ENCODE peak calls at places on chromosomes 11 and 22, in five cellular contexts. O is cardiac fibroblast, X is A549, K is esophagus squamous epithelium, J is gastrocnemius medialis. S is an unnamed sample.

GRCh38 chr22:24059793-24060192 is 48.7 kb downstream of the CABIN1 start:
- DNase-seq in O (no peak), K (no peak), J (no peak), X (no peak), S (no peak)

GRCh38 chr11:587978-588380 is 11.7 kb downstream of the PHRF1 start:
- DNase-seq in J (no peak), X (peak; percentile 73), K (no peak), O (peak; percentile 66), S (peak; percentile 47)

GRCh38 chr22:27720860-27721259 is 80.7 kb downstream of the MN1 start:
- DNase-seq in O (no peak), J (peak; percentile 79), X (no peak), K (no peak), S (no peak)

GRCh38 chr11:71078482-71078881 is 173.9 kb downstream of the SHANK2 start:
- DNase-seq in J (no peak), K (no peak), X (peak; percentile 38), O (peak; percentile 11), S (no peak)

GRCh38 chr11:125343732-125344131 is 152.3 kb downstream of the FEZ1 start:
- DNase-seq in J (no peak), K (no peak), O (peak; percentile 49), X (no peak), S (peak; percentile 56)

GRCh38 chr11:68166969-68167368 is 45.8 kb upstream of the CHKA start:
- DNase-seq in J (no peak), K (no peak), X (no peak), O (no peak), S (no peak)

GRCh38 chr11:44633641-44634040 is 68.2 kb downstream of the CD82 start:
- DNase-seq in K (no peak), X (peak; percentile 17), O (no peak), J (no peak), S (no peak)

GRCh38 chr11:111541209-111542061 is 915 bp downstream of the LAYN start:
- DNase-seq in K (no peak), O (peak; percentile 90), X (no peak), J (peak; percentile 44), S (peak; percentile 82)

GRCh38 chr11:133504906-133505305 is 27.4 kb downstream of the OPCML start:
- DNase-seq in J (no peak), K (no peak), O (no peak), X (no peak), S (no peak)

GRCh38 chr11:75795276-75796090 is 19.5 kb upstream of the UVRAG start:
- DNase-seq in X (no peak), O (no peak), J (no peak), K (no peak), S (no peak)

GRCh38 chr11:117834068-117834810 is 9.7 kb upstream of the FXYD2 start:
- DNase-seq in X (no peak), J (peak; percentile 70), K (no peak), O (no peak), S (no peak)

GRCh38 chr11:75267171-75267970 is 26.8 kb downstream of the TPBGL start:
- DNase-seq in J (peak; percentile 9), X (no peak), K (no peak), O (no peak), S (no peak)

GRCh38 chr22:20956258-20957117 is 10.6 kb upstream of the AIFM3 start:
- DNase-seq in J (no peak), X (peak; percentile 75), O (peak; percentile 22), K (no peak), S (peak; percentile 31)

GRCh38 chr22:18079706-18080230 is 2.0 kb downstream of the PEX26 start:
- DNase-seq in K (no peak), O (no peak), X (no peak), J (no peak), S (no peak)

GRCh38 chr11:102306048-102306575 is 11.2 kb upstream of the BIRC3 start:
- DNase-seq in X (peak; percentile 86), K (no peak), O (no peak), J (no peak), S (no peak)

GRCh38 chr11:61546663-61547062 is 34.2 kb downstream of the SYT7 start:
- DNase-seq in K (no peak), X (no peak), J (no peak), O (no peak), S (no peak)

GRCh38 chr11:65851811-65852507 is 6.0 kb downstream of the CFL1 start:
- DNase-seq in O (no peak), K (no peak), J (no peak), X (no peak), S (no peak)

GRCh38 chr22:43435851-43436535 is 24.2 kb downstream of the MPPED1 start:
- DNase-seq in J (no peak), O (no peak), X (no peak), K (no peak), S (no peak)

GRCh38 chr11:44779736-44780520 is 53.2 kb downstream of the TSPAN18 start:
- DNase-seq in J (no peak), K (no peak), X (no peak), O (no peak), S (no peak)

GRCh38 chr11:45144126-45145082 is 2.0 kb upstream of the PRDM11 start:
- DNase-seq in X (no peak), O (no peak), J (no peak), K (no peak), S (no peak)

GRCh38 chr11:28447226-28447625 is 339.0 kb downstream of the METTL15 start:
- DNase-seq in K (no peak), J (no peak), O (peak; percentile 33), X (peak; percentile 6), S (peak; percentile 60)

GRCh38 chr11:88704505-88704904 is 361.3 kb downstream of the GRM5 start:
- DNase-seq in J (no peak), O (no peak), X (no peak), K (no peak), S (peak; percentile 8)

GRCh38 chr11:133047036-133047800 is 485.1 kb downstream of the OPCML start:
- DNase-seq in K (no peak), X (no peak), J (no peak), O (no peak), S (no peak)

GRCh38 chr11:115784796-115785521 is 280.7 kb upstream of the CADM1 start:
- DNase-seq in K (no peak), X (no peak), J (no peak), O (no peak), S (no peak)

DNA sequence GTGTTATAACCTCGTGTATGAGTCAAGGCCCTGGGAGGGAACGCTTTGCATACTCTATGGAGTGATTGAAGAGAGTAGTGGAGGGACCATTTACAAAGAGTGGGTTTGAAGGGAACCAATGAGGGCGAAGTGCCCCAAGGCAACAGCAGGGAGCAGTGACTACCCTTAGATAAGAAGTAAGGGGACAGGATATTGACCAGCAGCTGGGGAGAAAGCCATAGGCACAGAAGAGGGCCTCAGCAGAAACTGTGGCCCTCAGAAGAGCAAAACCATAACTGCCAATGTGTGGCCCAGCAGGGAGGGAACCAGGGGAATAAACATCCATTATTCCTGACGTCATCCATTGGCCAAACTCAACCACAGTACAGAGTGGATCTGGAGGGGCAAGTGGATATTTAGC is 24.7 kb downstream of the PARVA start:
- DNase-seq in X (no peak), K (no peak), O (no peak), J (no peak), S (no peak)
- TF ChIP-seq CTCF in X (no peak), K (no peak), O (no peak), J (no peak), S (peak; percentile 11)

GRCh38 chr11:128552783-128553661 is 34.3 kb downstream of the ETS1 start:
- DNase-seq in J (no peak), K (no peak), X (no peak), O (peak; percentile 63), S (peak; percentile 21)

GRCh38 chr11:128551641-128552335 is 35.6 kb downstream of the ETS1 start:
- DNase-seq in K (no peak), X (no peak), J (no peak), O (no peak), S (no peak)

GRCh38 chr11:128550967-128551522 is 36.3 kb downstream of the ETS1 start:
- DNase-seq in K (no peak), X (no peak), J (no peak), O (no peak), S (no peak)

GRCh38 chr11:128555606-128556005 is 31.8 kb downstream of the ETS1 start:
- DNase-seq in K (no peak), X (peak; percentile 24), O (peak; percentile 36), J (no peak), S (no peak)

GRCh38 chr11:128553662-128554392 is 33.5 kb downstream of the ETS1 start:
- DNase-seq in J (no peak), O (peak; percentile 88), K (no peak), X (peak; percentile 6), S (peak; percentile 32)
- H3K4me3 ChIP-seq in J (no peak overlapping the region), O (no peak overlapping the region), K (peak overlapping the region; percentile 3), X (no peak overlapping the region), S (no peak overlapping the region)

DNA sequence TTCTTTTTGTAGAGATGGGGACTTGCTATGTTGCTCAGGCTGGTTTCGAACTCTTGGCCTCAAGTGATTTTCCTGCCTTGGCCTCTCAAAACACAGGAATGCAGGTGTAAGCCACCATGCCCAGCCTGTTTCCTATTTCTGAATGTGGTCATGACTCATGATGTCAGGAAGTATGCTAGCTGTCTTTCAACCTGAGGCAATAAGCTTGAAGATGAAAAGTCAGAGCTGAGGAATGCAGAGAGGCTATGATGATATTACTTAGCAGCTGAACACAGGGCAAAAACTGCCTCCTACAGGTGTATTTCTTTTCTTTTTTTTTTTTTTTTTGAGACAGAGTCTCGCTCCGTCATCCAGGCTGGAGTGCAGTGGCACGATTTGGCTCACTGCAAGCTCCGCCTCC is 9.0 kb upstream of the NUCB2 start:
- DNase-seq in O (no peak), X (peak; percentile 87), J (no peak), K (no peak), S (peak; percentile 58)
- TF ChIP-seq CTCF in O (no peak), X (peak; percentile 27), J (no peak), K (no peak), S (no peak)

GRCh38 chr11:20022363-20023081 is 137.8 kb downstream of the DBX1 start:
- DNase-seq in J (no peak), K (no peak), X (peak; percentile 50), O (peak; percentile 74), S (peak; percentile 76)
- H3K4me3 ChIP-seq in J (no peak overlapping the region), K (peak overlapping the region; percentile 55), X (peak overlapping the region; percentile 49), O (peak overlapping the region; percentile 17), S (peak overlapping the region; percentile 52)

DNA sequence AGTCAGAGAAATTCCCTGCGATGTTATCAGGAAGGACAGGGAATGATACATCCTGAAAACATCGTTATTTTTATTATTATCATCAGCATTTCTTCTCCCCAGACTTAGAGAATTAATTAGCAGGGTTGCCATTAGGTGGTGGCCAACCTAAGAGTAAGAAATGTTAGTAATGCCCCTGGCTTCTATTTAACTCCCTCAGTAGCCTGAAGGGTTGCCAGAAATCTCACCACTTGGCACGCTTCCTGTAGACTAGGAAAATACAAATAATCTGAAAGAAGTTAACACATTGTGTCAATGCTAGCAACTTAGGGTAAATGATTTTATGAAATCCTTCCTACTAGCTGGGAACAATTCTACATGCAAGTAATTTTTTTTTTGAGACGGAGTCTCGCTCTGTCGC is 45.5 kb downstream of the ENDOD1 start:
- DNase-seq in J (no peak), O (peak; percentile 59), X (no peak), K (no peak), S (no peak)
- TF ChIP-seq CTCF in J (no peak), O (no peak), X (no peak), K (no peak), S (no peak)

S was measured in astrocyte of the spinal cord.